ENCODE peak calls at places on chromosomes 12 and 14, in eight cellular contexts. I is NCI-H1694 treated with DMSO at 0.1 percent for 48 hours, Z is left ventricle myocardium inferior, O is cardiac fibroblast, W is AG09309, N is fibroblast of the aortic adventitia, R is B cell, G is C1 segment of cervical spinal cord. C is an unnamed sample.

GRCh38 chr12:93848453-93849120 is 171.4 kb downstream of the CRADD start:
- DNase-seq in R (no peak), I (no peak), Z (no peak), W (no peak), O (no peak), N (no peak), G (no peak), C (no peak)

GRCh38 chr12:121334513-121335343 is 17.5 kb downstream of the ANAPC5 start:
- DNase-seq in G (no peak), I (peak; percentile 70), R (peak; percentile 45), O (peak; percentile 86), W (peak; percentile 47), N (peak; percentile 84), Z (no peak), C (peak; percentile 77)

GRCh38 chr12:2959194-2959507 is at the start of gene TEAD4:
- DNase-seq in R (no peak), G (no peak), W (no peak), I (peak; percentile 56), Z (peak; percentile 68), N (peak; percentile 74), O (peak; percentile 85), C (peak; percentile 66)

GRCh38 chr12:49777800-49778748 is 36.7 kb downstream of the TMBIM6 start:
- DNase-seq in R (peak; percentile 71), G (no peak), W (no peak), I (peak; percentile 18), Z (peak; percentile 50), N (peak; percentile 34), O (peak; percentile 35), C (peak; percentile 34)

GRCh38 chr14:51554339-51554920 is 97.3 kb upstream of the FRMD6 start:
- DNase-seq in I (no peak), R (no peak), N (peak; percentile 80), O (peak; percentile 62), G (no peak), W (peak; percentile 73), Z (no peak), C (peak; percentile 53)

GRCh38 chr12:51845451-51845850 is 3.1 kb downstream of the FIGNL2 start:
- DNase-seq in N (no peak), G (no peak), R (no peak), Z (no peak), I (no peak), W (no peak), O (no peak), C (no peak)

GRCh38 chr12:107992016-107992415 is 137.1 kb upstream of the WSCD2 start:
- DNase-seq in Z (no peak), R (no peak), G (no peak), O (no peak), N (no peak), I (no peak), W (no peak), C (no peak)

GRCh38 chr12:10310926-10311705 is 3.4 kb downstream of the KLRD1 start:
- DNase-seq in I (no peak), G (no peak), W (no peak), O (peak; percentile 31), N (peak; percentile 66), R (no peak), Z (no peak), C (peak; percentile 39)

GRCh38 chr12:19964549-19964948 is 403.8 kb upstream of the PDE3A start:
- DNase-seq in I (no peak), N (peak; percentile 73), R (no peak), W (no peak), Z (no peak), G (no peak), O (peak; percentile 67), C (no peak)

GRCh38 chr12:42483534-42483857 is 106.0 kb downstream of the PRICKLE1 start:
- DNase-seq in R (peak; percentile 64), O (peak; percentile 28), W (no peak), I (no peak), N (no peak), G (no peak), Z (peak; percentile 42), C (no peak)

GRCh38 chr14:95557291-95557690 is 22.4 kb downstream of the GLRX5 start:
- DNase-seq in R (no peak), Z (no peak), G (no peak), N (no peak), I (no peak), O (no peak), W (no peak), C (no peak)

GRCh38 chr14:61109288-61109687 is 128.2 kb downstream of the SLC38A6 start:
- DNase-seq in Z (no peak), N (no peak), O (no peak), R (no peak), W (no peak), G (no peak), I (no peak), C (no peak)

GRCh38 chr12:50786498-50787231 is 22.8 kb downstream of the ATF1 start:
- DNase-seq in G (no peak), Z (no peak), N (peak; percentile 95), I (no peak), O (peak; percentile 93), W (peak; percentile 92), R (no peak), C (peak; percentile 95)

GRCh38 chr12:89918172-89918880 is 209.7 kb upstream of the ATP2B1 start:
- DNase-seq in N (no peak), W (no peak), I (no peak), O (no peak), Z (no peak), R (no peak), G (no peak), C (no peak)

GRCh38 chr14:55458800-55459577 is 18.6 kb upstream of the TBPL2 start:
- DNase-seq in O (peak; percentile 41), N (peak; percentile 51), Z (no peak), G (no peak), R (no peak), I (no peak), W (no peak), C (peak; percentile 17)

GRCh38 chr14:81302613-81303012 is 81.9 kb upstream of the GTF2A1 start:
- DNase-seq in Z (no peak), N (no peak), W (no peak), G (no peak), I (peak; percentile 27), R (no peak), O (no peak), C (no peak)

GRCh38 chr12:124422570-124423523 is 128.0 kb downstream of the RFLNA start:
- DNase-seq in W (peak; percentile 86), Z (peak; percentile 95), N (peak; percentile 99), I (no peak), R (no peak), O (peak; percentile 99), G (peak; percentile 62), C (peak; percentile 98)

GRCh38 chr14:94536836-94537235 is 24.4 kb upstream of the SERPINA4 start:
- DNase-seq in I (peak; percentile 42), Z (no peak), R (no peak), W (no peak), N (no peak), G (no peak), O (peak; percentile 12), C (no peak)

GRCh38 chr12:56836800-56837663 is 73.9 kb downstream of the HSD17B6 start:
- DNase-seq in O (peak; percentile 58), N (peak; percentile 27), W (no peak), G (no peak), I (no peak), R (peak; percentile 41), Z (no peak), C (peak; percentile 52)

GRCh38 chr12:113234483-113234882 is 13.2 kb downstream of the TPCN1 start:
- DNase-seq in W (no peak), N (no peak), O (no peak), Z (no peak), I (no peak), G (no peak), R (no peak), C (no peak)

GRCh38 chr12:69616025-69616424 is 5.3 kb upstream of the LRRC10 start:
- DNase-seq in N (no peak), Z (no peak), I (no peak), W (no peak), O (no peak), G (no peak), R (no peak), C (no peak)

C was measured in fibroblast of villous mesenchyme.